ENCODE peak calls at places on chromosomes 6 and 20, in ten cellular contexts. W is pancreas, Z is HCT116, U is GM12865, C is AG04450, A is HFFc6, X is heart left ventricle, M is OCI-LY7, S is lung, D is endothelial cell. V is an unnamed sample.

GRCh38 chr6:52076791-52077179 is 10.6 kb downstream of the PKHD1 start:
- DNase-seq in A (no peak), M (no peak), D (no peak), Z (no peak), S (no peak), W (no peak), U (no peak), X (no peak), C (no peak), V (no peak)

GRCh38 chr20:48212806-48213509 is 427.7 kb upstream of the SULF2 start:
- DNase-seq in A (no peak), U (no peak), Z (no peak), W (no peak), X (no peak), S (no peak), C (no peak), D (no peak), M (no peak), V (no peak)

GRCh38 chr6:37576336-37576737 is 76.6 kb upstream of the CCDC167 start:
- DNase-seq in D (no peak), S (no peak), X (no peak), W (no peak), A (peak), U (no peak), Z (peak), M (no peak), C (peak), V (no peak)

GRCh38 chr6:43978473-43979360 is 148.5 kb downstream of the MRPL14 start:
- DNase-seq in C (no peak), W (no peak), A (no peak), U (no peak), X (no peak), D (no peak), Z (no peak), M (no peak), S (no peak), V (no peak)

GRCh38 chr6:162941128-162941527 is 213.4 kb downstream of the PACRG start:
- DNase-seq in M (no peak), X (no peak), U (no peak), D (no peak), A (no peak), W (no peak), Z (no peak), S (no peak), C (no peak), V (no peak)

GRCh38 chr20:60857708-60858107 is 394.4 kb upstream of the CDH4 start:
- DNase-seq in W (no peak), S (no peak), M (no peak), U (no peak), A (peak), D (no peak), Z (no peak), X (no peak), C (peak), V (no peak)

GRCh38 chr20:36471885-36472642 is 69.3 kb upstream of the MYL9 start:
- DNase-seq in M (no peak), Z (no peak), D (no peak), W (no peak), S (no peak), X (no peak), U (no peak), C (no peak), A (no peak), V (no peak)

GRCh38 chr20:40812415-40813212 is 123.6 kb upstream of the MAFB start:
- DNase-seq in M (no peak), A (no peak), Z (no peak), C (no peak), D (no peak), S (no peak), X (no peak), U (no peak), W (no peak), V (no peak)

GRCh38 chr6:65059568-65059967 is 647.5 kb downstream of the EYS start:
- DNase-seq in W (no peak), C (no peak), U (no peak), A (no peak), M (no peak), S (no peak), Z (no peak), D (no peak), X (no peak), V (no peak)

GRCh38 chr6:20447157-20447556 is 45.5 kb downstream of the E2F3 start:
- DNase-seq in X (peak), W (no peak), A (no peak), U (no peak), C (no peak), D (no peak), Z (no peak), M (no peak), S (no peak), V (no peak)

GRCh38 chr6:83708546-83708969 is 343 bp downstream of the SNAP91 start:
- DNase-seq in S (no peak), A (no peak), M (no peak), D (peak), C (no peak), U (no peak), X (no peak), Z (no peak), W (peak), V (peak)

GRCh38 chr6:45480697-45481415 is 103.1 kb upstream of the SUPT3H start:
- DNase-seq in W (no peak), U (no peak), M (no peak), A (no peak), Z (no peak), X (no peak), C (no peak), D (no peak), S (no peak), V (no peak)

GRCh38 chr6:3750324-3751018 is 1.0 kb downstream of the PXDC1 start:
- DNase-seq in D (peak), X (peak), U (no peak), A (peak), C (no peak), W (peak), M (no peak), S (peak), Z (no peak), V (no peak)

GRCh38 chr20:62879275-62880146 is 17.9 kb upstream of the TCFL5 start:
- DNase-seq in S (no peak), Z (no peak), D (no peak), X (no peak), M (no peak), A (no peak), U (no peak), C (no peak), W (peak), V (no peak)

DNA sequence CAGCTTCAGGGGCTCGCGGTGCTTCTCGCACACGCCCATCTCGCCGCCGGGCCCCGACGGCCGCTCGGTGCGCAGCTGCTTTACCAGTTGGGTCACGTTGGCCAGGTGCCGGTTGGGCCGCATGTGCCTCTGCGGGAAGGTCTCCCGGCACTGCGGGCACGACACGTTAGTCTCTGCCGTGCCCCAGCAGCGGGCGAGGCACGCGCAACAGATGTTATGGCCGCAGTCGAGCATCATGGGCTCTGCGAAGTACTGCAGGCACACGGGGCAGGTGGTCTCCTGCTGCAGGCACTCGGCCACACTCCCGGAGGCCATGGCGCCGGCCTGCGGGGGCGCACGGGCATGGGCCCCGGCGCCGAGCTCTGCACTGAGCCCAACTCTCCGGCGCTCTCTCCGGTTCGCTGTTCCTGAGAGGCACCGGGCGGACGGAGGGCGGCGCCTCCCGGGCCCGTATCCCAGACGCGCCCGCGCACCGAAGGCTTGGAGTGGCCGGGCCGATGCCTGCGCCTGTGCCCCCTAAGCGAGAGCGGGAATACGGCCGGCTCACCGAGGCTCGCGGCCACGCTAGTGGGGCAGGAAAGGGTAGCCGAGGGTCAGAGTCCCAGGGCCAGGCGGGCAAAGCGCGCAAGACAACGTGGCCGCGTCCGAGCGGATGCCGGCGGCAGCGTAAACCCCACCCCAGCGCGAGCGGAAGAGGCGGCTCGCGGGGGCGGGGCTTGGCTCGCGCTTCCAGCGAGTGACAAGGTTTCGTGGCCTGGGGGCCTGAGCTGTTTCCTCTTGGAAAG is at the start of gene TRIM27:
- DNase-seq in C (peak), A (peak), S (peak), W (peak), M (peak), D (peak), Z (peak), U (peak), X (peak), V (peak)
- TF ChIP-seq CTCF in C (no peak), A (peak), S (no peak), W (no peak), M (peak), D (no peak), Z (no peak), U (no peak), X (peak), V (no peak)

GRCh38 chr6:153787341-153787606 is 251.8 kb upstream of the OPRM1 start:
- DNase-seq in X (no peak), C (no peak), W (no peak), Z (no peak), S (no peak), U (no peak), A (no peak), M (no peak), D (no peak), V (no peak)

GRCh38 chr6:153790048-153790447 is 249.0 kb upstream of the OPRM1 start:
- DNase-seq in C (peak), A (peak), U (no peak), W (no peak), D (no peak), X (no peak), M (no peak), Z (peak), S (no peak), V (no peak)

GRCh38 chr6:153790881-153791473 is 248.1 kb upstream of the OPRM1 start:
- DNase-seq in D (peak), U (peak), A (no peak), Z (peak), C (no peak), M (peak), S (no peak), X (no peak), W (no peak), V (peak)
- TF ChIP-seq CTCF in D (no peak), U (no peak), A (no peak), Z (peak), C (no peak), M (peak), S (no peak), X (peak), W (no peak), V (peak)

DNA sequence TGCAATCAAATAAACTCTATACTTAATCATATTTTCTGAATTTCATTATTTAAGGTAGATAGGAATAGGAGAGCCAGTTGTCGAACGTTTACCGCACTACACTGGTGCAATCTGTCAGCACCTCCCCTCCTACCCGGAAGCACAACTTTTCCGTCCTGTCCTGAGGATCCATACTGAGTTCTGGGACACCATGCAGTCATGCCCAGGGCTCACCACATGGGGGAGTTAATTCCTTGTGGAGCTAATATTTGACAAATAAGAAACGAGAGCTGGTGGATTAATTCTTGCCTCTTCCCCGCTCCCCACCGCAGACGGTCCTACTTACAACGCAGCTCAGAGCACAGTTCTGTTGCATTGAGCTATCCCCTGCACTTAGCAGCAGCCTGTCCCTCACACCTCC is 107.7 kb upstream of the RALGAPA2 start:
- DNase-seq in C (no peak), W (no peak), M (no peak), S (no peak), U (no peak), D (peak), X (peak), Z (peak), A (no peak), V (peak)
- TF ChIP-seq CTCF in C (peak), W (no peak), M (peak), S (no peak), U (peak), D (peak), X (peak), Z (peak), A (peak), V (peak)

GRCh38 chr20:46021361-46022359 is 7.4 kb upstream of the SLC12A5 start:
- DNase-seq in C (no peak), D (peak), W (peak), U (peak), A (no peak), M (peak), S (no peak), X (no peak), Z (no peak), V (peak)

GRCh38 chr20:46025376-46025783 is 3.6 kb upstream of the SLC12A5 start:
- DNase-seq in U (no peak), S (no peak), D (no peak), M (no peak), W (no peak), C (no peak), Z (no peak), X (no peak), A (no peak), V (no peak)

GRCh38 chr20:46023999-46024398 is 5.0 kb upstream of the SLC12A5 start:
- DNase-seq in D (no peak), A (peak), Z (no peak), W (no peak), U (no peak), C (no peak), X (no peak), M (no peak), S (no peak), V (no peak)

GRCh38 chr20:46022411-46023147 is 6.4 kb upstream of the SLC12A5 start:
- DNase-seq in Z (no peak), A (peak), U (peak), D (peak), S (peak), M (peak), W (peak), C (no peak), X (peak), V (peak)

DNA sequence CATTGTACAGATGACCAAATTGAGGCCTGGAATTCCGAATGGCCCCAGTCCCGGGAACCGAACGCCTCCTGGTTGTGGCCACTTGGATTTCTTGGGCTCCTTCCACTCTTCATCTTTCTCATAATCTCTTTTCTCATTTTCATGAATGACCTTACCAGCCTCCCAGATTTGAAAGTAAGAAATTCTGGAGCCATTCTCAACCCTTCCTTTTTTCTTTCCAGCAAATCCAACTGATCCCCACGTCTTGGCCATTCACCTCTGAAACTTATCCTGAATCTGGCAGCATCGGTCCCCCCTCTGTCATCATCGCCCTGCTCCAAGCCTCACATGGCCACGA is 5.9 kb upstream of the SLC12A5 start:
- DNase-seq in U (no peak), W (no peak), M (no peak), D (no peak), X (no peak), S (no peak), A (no peak), C (no peak), Z (no peak), V (no peak)
- TF ChIP-seq CTCF in U (no peak), W (no peak), M (no peak), D (no peak), X (no peak), S (no peak), A (peak), C (no peak), Z (no peak), V (no peak)

GRCh38 chr20:32439132-32439829 is 81.2 kb downstream of the ASXL1 start:
- DNase-seq in W (no peak), S (no peak), U (no peak), M (no peak), A (peak), X (no peak), D (no peak), Z (no peak), C (peak), V (no peak)
- TF ChIP-seq CTCF in W (no peak), S (no peak), U (no peak), M (no peak), A (peak), X (no peak), D (no peak), Z (no peak), C (peak), V (no peak)

GRCh38 chr6:138507977-138508675 is 8.8 kb upstream of the NHSL1 start:
- DNase-seq in A (no peak), D (no peak), Z (no peak), U (no peak), C (no peak), M (no peak), X (no peak), W (no peak), S (no peak), V (no peak)

GRCh38 chr6:138504764-138505689 is 5.7 kb upstream of the NHSL1 start:
- DNase-seq in U (no peak), W (no peak), S (no peak), Z (no peak), A (no peak), D (no peak), M (no peak), X (no peak), C (no peak), V (no peak)

GRCh38 chr6:138512615-138513014 is 13.3 kb upstream of the NHSL1 start:
- DNase-seq in S (no peak), Z (no peak), A (no peak), U (no peak), M (no peak), D (no peak), C (no peak), W (no peak), X (no peak), V (no peak)

GRCh38 chr6:138508676-138508988 is 9.3 kb upstream of the NHSL1 start:
- DNase-seq in W (no peak), M (no peak), X (no peak), C (no peak), S (no peak), U (no peak), Z (no peak), D (no peak), A (no peak), V (no peak)

GRCh38 chr6:138509371-138509770 is 10.1 kb upstream of the NHSL1 start:
- DNase-seq in Z (peak), A (peak), S (no peak), X (no peak), U (peak), W (no peak), C (no peak), M (peak), D (peak), V (no peak)
- TF ChIP-seq CTCF in Z (peak), A (peak), S (peak), X (peak), U (peak), W (peak), C (peak), M (peak), D (peak), V (peak)

GRCh38 chr20:34876161-34877001 is at the start of gene ACSS2:
- DNase-seq in M (peak), C (peak), S (peak), D (peak), A (peak), Z (peak), W (peak), X (peak), U (peak), V (peak)

GRCh38 chr20:34873583-34874093 is 982 bp upstream of the GGT7 start:
- DNase-seq in W (no peak), C (no peak), Z (no peak), X (no peak), M (no peak), U (no peak), A (no peak), S (no peak), D (no peak), V (no peak)

GRCh38 chr20:34877002-34877264 is 521 bp downstream of the ACSS2 start:
- DNase-seq in W (no peak), C (no peak), U (no peak), D (no peak), M (no peak), S (no peak), X (no peak), A (no peak), Z (no peak), V (no peak)

GRCh38 chr20:34874094-34874654 is 1.5 kb upstream of the GGT7 start:
- DNase-seq in U (peak), X (peak), D (peak), W (peak), Z (peak), S (peak), C (peak), A (peak), M (peak), V (peak)

GRCh38 chr20:34875657-34876160 is 703 bp upstream of the ACSS2 start:
- DNase-seq in S (no peak), A (no peak), C (no peak), X (no peak), U (no peak), M (peak), D (no peak), W (no peak), Z (no peak), V (no peak)
- TF ChIP-seq CTCF in S (no peak), A (peak), C (peak), X (peak), U (no peak), M (peak), D (no peak), W (no peak), Z (peak), V (no peak)

GRCh38 chr20:39283464-39283863 is 321.3 kb downstream of the DHX35 start:
- DNase-seq in A (no peak), W (no peak), S (no peak), M (no peak), Z (no peak), C (no peak), D (no peak), U (no peak), X (no peak), V (no peak)
- TF ChIP-seq CTCF in A (no peak), W (no peak), S (no peak), M (peak), Z (no peak), C (no peak), D (no peak), U (no peak), X (no peak), V (peak)

V was measured in neural crest cell.